ENCODE peak calls at places on chromosomes 4 and X, in four cellular contexts. N, J, B and Q are unnamed samples.

GRCh38 chr4:124030038-124030638 is 633.5 kb downstream of the SPRY1 start:
- DNase-seq in N (no peak), J (no peak), B (no peak), Q (no peak)

GRCh38 chrX:102934624-102935023 is 2.4 kb upstream of the RAB40AL start:
- DNase-seq in N (peak), J (peak), B (no peak), Q (peak)

GRCh38 chrX:132480581-132481203 is 8.1 kb downstream of the MBNL3 start:
- DNase-seq in N (peak), J (peak), B (no peak), Q (peak)

GRCh38 chrX:6810796-6811195 is 275.9 kb upstream of the VCX3A start:
- DNase-seq in N (no peak), J (no peak), B (no peak), Q (no peak)

GRCh38 chr4:113276448-113277158 is 227.2 kb downstream of the ANK2 start:
- DNase-seq in N (no peak), J (no peak), B (no peak), Q (no peak)

GRCh38 chr4:65461781-65462180 is 208.5 kb downstream of the EPHA5 start:
- DNase-seq in N (no peak), J (no peak), B (no peak), Q (no peak)

GRCh38 chrX:47723083-47723482 is 64.1 kb upstream of the UXT start:
- DNase-seq in N (no peak), J (no peak), B (no peak), Q (no peak)

GRCh38 chr4:93199492-93199891 is 629.1 kb upstream of the ATOH1 start:
- DNase-seq in N (peak), J (peak), B (peak), Q (peak)

GRCh38 chrX:148412006-148412405 is 88.4 kb upstream of the AFF2 start:
- DNase-seq in N (no peak), J (no peak), B (no peak), Q (no peak)

GRCh38 chr4:186137193-186137792 is 32.8 kb downstream of the FAM149A start:
- DNase-seq in N (peak), J (no peak), B (peak), Q (peak)

GRCh38 chr4:186132577-186133277 is 28.2 kb downstream of the FAM149A start:
- DNase-seq in N (peak), J (no peak), B (peak), Q (no peak)

GRCh38 chr4:186128842-186129241 is 24.3 kb downstream of the FAM149A start:
- DNase-seq in N (no peak), J (no peak), B (no peak), Q (no peak)

GRCh38 chr4:186131935-186132334 is 27.4 kb downstream of the FAM149A start:
- DNase-seq in N (no peak), J (no peak), B (no peak), Q (no peak)

GRCh38 chr4:186134254-186134653 is 29.8 kb downstream of the FAM149A start:
- DNase-seq in N (no peak), J (no peak), B (no peak), Q (no peak)
- TF ChIP-seq POLR2A in N (no peak), J (no peak), B (no peak), Q (no peak)

GRCh38 chr4:55853484-55854046 is at the start of gene EXOC1:
- DNase-seq in N (peak), J (peak), B (peak), Q (peak)
- TF ChIP-seq POLR2A in N (peak), J (peak), B (peak), Q (peak)

DNA sequence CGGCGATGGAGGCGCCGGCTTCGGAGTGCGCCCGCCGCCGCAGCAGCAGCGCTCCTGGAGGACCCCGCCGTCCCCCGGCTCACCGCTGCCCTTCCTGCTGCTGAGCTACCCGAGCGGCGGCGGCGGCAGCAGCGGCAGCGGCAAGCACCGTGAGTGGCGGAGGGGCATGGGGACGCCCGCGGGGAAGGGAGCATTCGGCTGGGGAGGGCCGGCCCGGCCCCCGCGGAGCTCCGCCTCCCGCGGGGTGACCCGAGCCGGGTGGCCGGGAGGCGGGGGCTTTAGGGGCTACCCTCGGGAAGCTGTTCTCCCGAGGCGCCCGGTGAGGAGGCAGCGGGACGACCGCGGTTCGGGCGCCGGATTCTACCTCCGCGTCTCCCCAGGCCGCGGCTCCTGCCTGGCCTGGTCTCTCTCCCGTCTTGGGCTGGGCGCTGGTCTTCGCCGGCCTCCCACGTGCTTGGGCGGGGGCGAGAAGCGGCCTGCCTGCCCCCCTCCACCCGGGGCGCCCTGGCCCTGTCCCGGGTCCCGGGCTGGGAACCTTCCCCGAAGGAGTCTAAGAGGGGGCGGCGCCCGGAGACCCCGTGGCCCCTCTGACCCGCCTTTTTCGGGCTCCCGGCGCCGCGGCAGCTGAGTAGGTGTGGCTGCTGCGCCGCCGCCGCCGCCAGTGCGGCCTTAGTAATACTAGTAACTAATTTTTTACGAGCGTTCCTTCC is 16.5 kb upstream of the RUFY3 start:
- DNase-seq in N (peak), J (peak), B (no peak), Q (peak)
- TF ChIP-seq POLR2A in N (peak), J (peak), B (no peak), Q (peak)

DNA sequence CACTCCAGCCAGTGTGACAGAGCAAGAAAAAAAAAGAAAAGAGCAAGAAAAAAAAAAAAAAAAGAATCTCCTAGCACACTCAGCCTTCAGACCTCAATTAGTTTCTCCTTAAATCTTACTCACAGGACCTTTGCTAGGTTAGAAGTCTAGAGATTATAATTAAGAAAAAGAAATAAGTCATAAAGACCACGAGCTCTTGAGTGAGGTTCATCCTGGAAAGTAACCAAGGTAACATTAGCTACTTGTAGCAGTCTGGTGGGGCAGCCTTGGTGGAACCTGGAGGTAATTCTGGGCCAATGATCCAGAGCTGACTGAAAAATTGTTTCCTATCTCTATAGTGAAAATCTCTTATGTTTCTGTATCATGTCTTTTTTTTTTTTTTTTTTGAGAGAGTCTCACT is 21.2 kb upstream of the DDX3X start:
- DNase-seq in N (no peak), J (no peak), B (no peak), Q (no peak)
- TF ChIP-seq POLR2A in N (no peak), J (no peak), B (no peak), Q (no peak)